ENCODE peak calls at places on chromosomes 1 and 21, in seven cellular contexts. T is stimulated activated CD8-positive, alpha-beta memory T cell treated with anti-CD3 and anti-CD28 coated beads, Interleukin-7, amount 100 ng/mL, for 1 hour; G is cardiac muscle cell; F is EH; M is WTC11; Y is Calu3; V is fibroblast of lung. U is an unnamed sample.

GRCh38 chr1:153563339-153563952 is 2.2 kb downstream of the S100A2 start:
- DNase-seq in T (no peak), G (no peak), F (no peak), M (no peak), Y (no peak), V (no peak), U (no peak)

GRCh38 chr1:3857791-3858129 is 484 bp downstream of the DFFB start:
- DNase-seq in T (no peak), G (peak; percentile 2), F (no peak), M (no peak), Y (peak; percentile 2), V (no peak), U (no peak)

GRCh38 chr1:227316941-227317540 is 1.3 kb downstream of the CDC42BPA start:
- DNase-seq in T (no peak), G (peak; percentile 13), F (peak; percentile 49), M (no peak), Y (no peak), V (peak; percentile 36), U (peak; percentile 55)

GRCh38 chr1:30284226-30284625 is 439.2 kb downstream of the MATN1 start:
- DNase-seq in T (no peak), G (no peak), F (no peak), M (no peak), Y (no peak), V (no peak), U (no peak)

GRCh38 chr21:42080788-42081083 is 9.6 kb downstream of the UMODL1 start:
- DNase-seq in T (no peak), G (no peak), F (peak; percentile 91), M (no peak), Y (no peak), V (peak; percentile 78), U (no peak)

GRCh38 chr1:87221008-87221407 is 107.7 kb upstream of the LMO4 start:
- DNase-seq in T (no peak), G (no peak), F (peak; percentile 38), M (no peak), Y (no peak), V (no peak), U (peak; percentile 69)

GRCh38 chr1:64378826-64379225 is 91.1 kb upstream of the CACHD1 start:
- DNase-seq in T (no peak), G (no peak), F (no peak), M (peak; percentile 42), Y (no peak), V (no peak), U (no peak)

GRCh38 chr1:44422161-44422560 is 17.1 kb downstream of the RNF220 start:
- DNase-seq in T (no peak), G (no peak), F (no peak), M (no peak), Y (no peak), V (no peak), U (no peak)

GRCh38 chr1:181090653-181091126 is 2.2 kb downstream of the IER5 start:
- DNase-seq in T (no peak), G (no peak), F (no peak), M (no peak), Y (no peak), V (no peak), U (peak; percentile 39)

GRCh38 chr1:202812176-202813026 is 1.6 kb downstream of the PCAT6 start:
- DNase-seq in T (no peak), G (no peak), F (no peak), M (no peak), Y (peak; percentile 28), V (no peak), U (peak; percentile 44)

GRCh38 chr1:112761714-112762480 is 46.8 kb upstream of the PPM1J start:
- DNase-seq in T (no peak), G (no peak), F (no peak), M (no peak), Y (no peak), V (no peak), U (no peak)

GRCh38 chr1:85283475-85284199 is 7.2 kb upstream of the BCL10 start:
- DNase-seq in T (no peak), G (no peak), F (peak; percentile 26), M (peak; percentile 39), Y (peak; percentile 37), V (no peak), U (no peak)

GRCh38 chr1:61241411-61241838 is 159.1 kb downstream of the NFIA start:
- DNase-seq in T (no peak), G (no peak), F (no peak), M (no peak), Y (no peak), V (peak; percentile 33), U (peak; percentile 37)

GRCh38 chr1:201346987-201347386 is 30.5 kb downstream of the TNNT2 start:
- DNase-seq in T (no peak), G (no peak), F (no peak), M (no peak), Y (no peak), V (no peak), U (no peak)

U was measured in PC-3.